ENCODE peak calls at places on chromosomes 12 and 14, in eight cellular contexts. N is T-helper 9 cell; I is HT1080; Z is left ventricle myocardium inferior; V is ELR; B is activated T-helper 1 cell treated with Interleukin-2 at 50 U/mL for 16 hours; A is OCI-LY7; M is activated CD4-positive, alpha-beta T cell treated with anti-CD3 and anti-CD28 coated beads for 4 hours. Y is an unnamed sample.

GRCh38 chr14:100842799-100843198 is 16.9 kb downstream of the MEG3 start:
- DNase-seq in N (no peak), I (peak; percentile 36), Z (no peak), V (peak; percentile 70), B (no peak), A (no peak), M (no peak), Y (no peak)

GRCh38 chr12:130714091-130714590 is 2.0 kb downstream of the RIMBP2 start:
- DNase-seq in N (no peak), I (no peak), Z (no peak), V (no peak), B (no peak), A (no peak), M (no peak), Y (peak; percentile 56)

GRCh38 chr12:47141459-47141858 is 61.7 kb upstream of the AMIGO2 start:
- DNase-seq in N (no peak), I (no peak), Z (no peak), V (no peak), B (no peak), A (no peak), M (no peak), Y (peak; percentile 63)

GRCh38 chr12:119308743-119309456 is 25.6 kb upstream of the CCDC60 start:
- DNase-seq in N (no peak), I (no peak), Z (peak; percentile 29), V (no peak), B (no peak), A (no peak), M (no peak), Y (peak; percentile 59)

GRCh38 chr12:109535231-109535862 is 38.0 kb downstream of the MMAB start:
- DNase-seq in N (no peak), I (no peak), Z (no peak), V (no peak), B (no peak), A (no peak), M (no peak), Y (no peak)

GRCh38 chr14:50388256-50388931 is 8.3 kb downstream of the CDKL1 start:
- DNase-seq in N (no peak), I (no peak), Z (no peak), V (no peak), B (no peak), A (no peak), M (no peak), Y (peak; percentile 81)

GRCh38 chr12:34398706-34399630 is 376.7 kb downstream of the ALG10 start:
- DNase-seq in N (no peak), I (no peak), Z (peak; percentile 9), V (no peak), B (no peak), A (no peak), M (no peak), Y (no peak)

GRCh38 chr14:101108579-101109346 is 205.2 kb upstream of the RTL1 start:
- DNase-seq in N (no peak), I (no peak), Z (no peak), V (no peak), B (no peak), A (no peak), M (no peak), Y (no peak)

GRCh38 chr12:12837025-12837872 is 24.1 kb downstream of the DDX47 start:
- DNase-seq in N (no peak), I (peak; percentile 76), Z (no peak), V (peak; percentile 95), B (peak; percentile 1), A (peak; percentile 41), M (peak; percentile 40), Y (peak; percentile 76)

GRCh38 chr14:95068521-95068920 is 88.8 kb downstream of the DICER1 start:
- DNase-seq in N (no peak), I (no peak), Z (no peak), V (no peak), B (no peak), A (no peak), M (no peak), Y (no peak)

GRCh38 chr12:108640802-108641445 is 7.2 kb upstream of the SELPLG start:
- DNase-seq in N (no peak), I (peak; percentile 36), Z (peak; percentile 54), V (peak; percentile 53), B (no peak), A (peak; percentile 89), M (no peak), Y (no peak)

GRCh38 chr14:22517117-22517720 is 71.8 kb downstream of the DAD1 start:
- DNase-seq in N (no peak), I (no peak), Z (no peak), V (no peak), B (no peak), A (peak; percentile 60), M (no peak), Y (no peak)